ENCODE peak calls at places on chromosome 3, in eight cellular contexts. F is endothelial cell of umbilical vein, A is GM23338, Q is A673, J is osteoblast, B is pancreas, X is lung, M is ovary. U is an unnamed sample.

GRCh38 chr3:53493997-53494791 is at the start of gene CACNA1D:
- DNase-seq in B (peak), A (peak), Q (peak), X (peak), J (peak), F (no peak), M (peak), U (peak)

GRCh38 chr3:24363242-24363641 is 131.4 kb downstream of the THRB start:
- DNase-seq in Q (no peak), F (no peak), B (no peak), J (no peak), X (no peak), M (no peak), A (no peak), U (no peak)

GRCh38 chr3:38725726-38726410 is 76.4 kb upstream of the SCN5A start:
- DNase-seq in X (no peak), Q (no peak), B (no peak), M (no peak), J (peak), F (peak), A (no peak), U (no peak)

GRCh38 chr3:14119651-14120050 is 5.0 kb downstream of the CHCHD4 start:
- DNase-seq in B (no peak), A (no peak), Q (no peak), M (no peak), F (no peak), X (no peak), J (no peak), U (no peak)

GRCh38 chr3:69738291-69738690 is 973 bp upstream of the MITF start:
- DNase-seq in M (no peak), Q (no peak), B (no peak), F (peak), X (no peak), A (no peak), J (peak), U (no peak)

GRCh38 chr3:142645236-142645793 is 49.1 kb downstream of the PLS1 start:
- DNase-seq in A (no peak), B (no peak), X (no peak), M (no peak), F (peak), Q (peak), J (peak), U (no peak)

GRCh38 chr3:64417816-64418215 is 192.6 kb upstream of the PRICKLE2 start:
- DNase-seq in M (no peak), B (no peak), A (peak), J (no peak), Q (no peak), X (no peak), F (no peak), U (no peak)

GRCh38 chr3:138082085-138082991 is 33.1 kb downstream of the DZIP1L start:
- DNase-seq in J (no peak), B (no peak), A (no peak), X (no peak), M (peak), Q (peak), F (no peak), U (no peak)

GRCh38 chr3:42851228-42851834 is 24.3 kb downstream of the CYP8B1 start:
- DNase-seq in F (no peak), X (no peak), Q (no peak), J (no peak), A (no peak), B (no peak), M (no peak), U (no peak)

GRCh38 chr3:32876920-32877319 is 59.1 kb downstream of the TRIM71 start:
- DNase-seq in M (no peak), J (no peak), Q (no peak), A (no peak), X (no peak), F (no peak), B (no peak), U (no peak)

GRCh38 chr3:158802399-158803023 is 657 bp downstream of the MFSD1 start:
- DNase-seq in Q (no peak), A (no peak), X (no peak), B (no peak), F (no peak), M (no peak), J (no peak), U (no peak)

GRCh38 chr3:171157286-171157685 is 130.8 kb upstream of the SLC2A2 start:
- DNase-seq in A (peak), X (no peak), Q (no peak), M (peak), B (no peak), F (no peak), J (no peak), U (no peak)

GRCh38 chr3:33062814-33063346 is 34.1 kb downstream of the GLB1 start:
- DNase-seq in J (no peak), M (no peak), Q (no peak), B (no peak), F (no peak), X (no peak), A (no peak), U (no peak)

GRCh38 chr3:9064853-9065252 is 101.6 kb upstream of the RAD18 start:
- DNase-seq in F (peak), J (no peak), Q (peak), M (no peak), X (no peak), B (no peak), A (no peak), U (peak)

GRCh38 chr3:141383555-141384129 is 15.3 kb downstream of the ZBTB38 start:
- DNase-seq in A (no peak), J (no peak), B (no peak), Q (no peak), F (no peak), X (no peak), M (no peak), U (no peak)

GRCh38 chr3:78570482-78570881 is 1197.3 kb downstream of the ROBO1 start:
- DNase-seq in M (no peak), B (no peak), F (no peak), A (no peak), Q (no peak), X (no peak), J (no peak), U (no peak)

GRCh38 chr3:136247855-136248254 is 2.3 kb upstream of the PCCB start:
- DNase-seq in J (no peak), X (no peak), Q (no peak), B (no peak), M (no peak), F (no peak), A (no peak), U (no peak)

GRCh38 chr3:72950801-72951200 is 45.8 kb upstream of the PPP4R2 start:
- DNase-seq in F (no peak), J (no peak), X (no peak), A (peak), M (no peak), B (no peak), Q (no peak), U (peak)

GRCh38 chr3:39136533-39137434 is 16.6 kb downstream of the CSRNP1 start:
- DNase-seq in X (no peak), F (no peak), Q (no peak), A (no peak), J (no peak), M (no peak), B (peak), U (no peak)

GRCh38 chr3:50242778-50243551 is 7.0 kb downstream of the GNAI2 start:
- DNase-seq in J (peak), A (peak), F (peak), B (no peak), X (peak), M (no peak), Q (no peak), U (no peak)

GRCh38 chr3:78847603-78848002 is 920.2 kb downstream of the ROBO1 start:
- DNase-seq in X (no peak), F (no peak), Q (no peak), A (no peak), J (no peak), B (no peak), M (no peak), U (no peak)

GRCh38 chr3:140910860-140911259 is 30.8 kb upstream of the SLC25A36 start:
- DNase-seq in M (no peak), B (no peak), X (no peak), J (no peak), F (peak), Q (peak), A (peak), U (no peak)

GRCh38 chr3:190728574-190729246 is 133.8 kb downstream of the GMNC start:
- DNase-seq in J (peak), A (no peak), X (no peak), M (no peak), Q (no peak), F (no peak), B (no peak), U (no peak)

GRCh38 chr3:16849795-16850194 is 35.0 kb upstream of the PLCL2 start:
- DNase-seq in F (peak), A (no peak), M (no peak), B (no peak), J (peak), Q (peak), X (no peak), U (no peak)

GRCh38 chr3:67653425-67654098 is 850 bp downstream of the SUCLG2 start:
- DNase-seq in M (no peak), F (no peak), B (no peak), J (no peak), X (no peak), Q (peak), A (peak), U (no peak)

GRCh38 chr3:194266658-194267005 is 84.5 kb downstream of the CPN2 start:
- DNase-seq in B (no peak), M (peak), A (no peak), J (no peak), Q (no peak), X (no peak), F (peak), U (no peak)

GRCh38 chr3:192825657-192826200 is 91.9 kb downstream of the MB21D2 start:
- DNase-seq in Q (peak), A (no peak), B (no peak), M (no peak), X (no peak), J (no peak), F (peak), U (no peak)

GRCh38 chr3:98894791-98895576 is 6.5 kb downstream of the DCBLD2 start:
- DNase-seq in F (no peak), B (no peak), A (no peak), M (no peak), J (no peak), Q (no peak), X (no peak), U (no peak)

GRCh38 chr3:98890960-98891910 is 10.3 kb downstream of the DCBLD2 start:
- DNase-seq in Q (no peak), A (no peak), F (peak), X (no peak), J (no peak), B (no peak), M (no peak), U (peak)

GRCh38 chr3:98892263-98892662 is 9.2 kb downstream of the DCBLD2 start:
- DNase-seq in M (no peak), A (no peak), Q (no peak), B (no peak), X (no peak), J (no peak), F (no peak), U (no peak)

GRCh38 chr3:98890181-98890882 is 11.2 kb downstream of the DCBLD2 start:
- DNase-seq in Q (no peak), B (no peak), M (no peak), A (no peak), F (peak), X (no peak), J (no peak), U (no peak)

GRCh38 chr3:98893740-98894139 is 7.8 kb downstream of the DCBLD2 start:
- DNase-seq in F (no peak), Q (peak), M (no peak), X (no peak), B (no peak), A (no peak), J (peak), U (no peak)
- H3K4me3 ChIP-seq in F (no peak), Q (no peak), M (no peak), X (no peak), B (no peak), A (no peak), J (peak), U (no peak)

GRCh38 chr3:47441796-47442551 is 33.8 kb downstream of the SCAP start:
- DNase-seq in J (no peak), B (no peak), A (no peak), Q (no peak), M (no peak), X (no peak), F (no peak), U (no peak)

GRCh38 chr3:47440131-47440530 is 35.6 kb downstream of the SCAP start:
- DNase-seq in J (no peak), A (peak), F (peak), B (no peak), X (no peak), Q (no peak), M (no peak), U (no peak)

GRCh38 chr3:47443611-47443995 is 32.1 kb downstream of the SCAP start:
- DNase-seq in Q (no peak), X (no peak), J (peak), M (no peak), A (no peak), B (no peak), F (no peak), U (no peak)

GRCh38 chr3:47444103-47444502 is 31.6 kb downstream of the SCAP start:
- DNase-seq in B (no peak), M (no peak), A (no peak), Q (no peak), X (no peak), J (no peak), F (no peak), U (no peak)
- H3K27ac ChIP-seq in B (peak), M (no peak), A (peak), Q (no peak), X (no peak), J (peak), F (no peak), U (no peak)

GRCh38 chr3:75140904-75141615 is 523.1 kb upstream of the FRG2C start:
- DNase-seq in J (peak), M (no peak), X (no peak), A (no peak), B (no peak), Q (no peak), F (no peak), U (no peak)
- TF ChIP-seq CTCF in J (no peak), M (no peak), X (no peak), A (peak), B (no peak), Q (no peak), F (no peak), U (no peak)

GRCh38 chr3:71360694-71361093 is 222.8 kb downstream of the FOXP1 start:
- DNase-seq in Q (no peak), M (no peak), B (no peak), F (no peak), X (no peak), A (no peak), J (no peak), U (no peak)
- H3K4me3 ChIP-seq in Q (no peak), M (no peak), B (no peak), F (no peak), X (no peak), A (no peak), J (no peak), U (no peak)

DNA sequence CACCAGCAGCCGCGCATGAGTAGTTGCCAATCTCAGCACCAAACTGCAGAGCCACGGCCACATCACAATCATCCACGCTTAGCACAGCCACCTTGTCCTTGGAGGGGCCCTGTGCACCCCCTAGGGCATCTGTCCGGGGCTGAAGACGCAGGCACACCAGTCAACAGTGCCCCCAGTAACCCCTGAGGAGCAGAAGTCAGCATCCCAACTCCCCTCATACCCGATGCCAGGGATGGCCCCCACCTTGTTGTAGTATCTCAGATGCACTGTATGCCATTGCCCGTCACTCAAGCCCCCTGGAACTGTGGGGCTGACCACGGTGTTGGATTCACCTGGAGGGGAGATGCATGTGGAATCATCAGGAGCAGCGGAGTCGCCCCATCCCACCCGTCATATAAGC is 7.6 kb downstream of the CELSR3 start:
- DNase-seq in F (no peak), A (no peak), B (no peak), X (no peak), Q (no peak), J (no peak), M (no peak), U (no peak)
- H3K27ac ChIP-seq in F (no peak), A (no peak), B (no peak), X (no peak), Q (no peak), J (no peak), M (no peak), U (peak)

U was measured in thyroid gland.